ENCODE peak calls at places on chromosomes 13 and 19, in eight cellular contexts. G is small intestine, E is T-helper 17 cell, Q is OCI-M1, S is anterior cingulate cortex, R is hypothalamus, K is NCI-H510A treated with DMSO at 0.1 percent for 48 hours, T is retina. A is an unnamed sample.

GRCh38 chr13:90999401-90999800 is 348.1 kb upstream of the MIR17HG start:
- DNase-seq in G (no peak), K (peak), R (no peak), T (no peak), Q (no peak), S (no peak), E (no peak), A (no peak)

GRCh38 chr19:55676384-55676783 is 1.4 kb downstream of the EPN1 start:
- DNase-seq in S (no peak), Q (peak), K (no peak), G (peak), E (no peak), T (no peak), R (no peak), A (no peak)

GRCh38 chr19:33430674-33431277 is 57.3 kb downstream of the CEBPG start:
- DNase-seq in G (peak), E (peak), K (peak), R (peak), S (peak), Q (peak), T (peak), A (peak)

GRCh38 chr13:40993987-40994386 is 25.1 kb downstream of the ELF1 start:
- DNase-seq in S (no peak), E (no peak), T (no peak), Q (no peak), K (peak), R (no peak), G (peak), A (no peak)

GRCh38 chr13:60090579-60090978 is 73.1 kb downstream of the DIAPH3 start:
- DNase-seq in S (no peak), G (no peak), K (no peak), R (no peak), E (no peak), Q (no peak), T (no peak), A (no peak)

GRCh38 chr19:12785431-12786011 is 5.8 kb upstream of the JUNB start:
- DNase-seq in Q (peak), T (no peak), R (no peak), G (peak), K (no peak), E (no peak), S (no peak), A (no peak)

GRCh38 chr19:14580623-14581237 is 2.2 kb upstream of the CLEC17A start:
- DNase-seq in S (no peak), G (no peak), K (no peak), T (no peak), Q (peak), E (no peak), R (no peak), A (no peak)

GRCh38 chr19:49786432-49786831 is 19.6 kb downstream of the AP2A1 start:
- DNase-seq in S (no peak), E (no peak), R (no peak), T (no peak), K (no peak), G (no peak), Q (no peak), A (no peak)

GRCh38 chr13:101155920-101156319 is 260.4 kb downstream of the NALCN start:
- DNase-seq in T (no peak), S (no peak), K (no peak), Q (peak), R (no peak), E (no peak), G (no peak), A (no peak)

GRCh38 chr19:42246143-42246868 is 3.9 kb upstream of the GSK3A start:
- DNase-seq in T (peak), R (peak), S (peak), E (no peak), Q (no peak), K (no peak), G (peak), A (peak)

GRCh38 chr13:99605417-99606321 is 104.4 kb downstream of the TM9SF2 start:
- DNase-seq in R (no peak), K (peak), T (no peak), Q (peak), E (peak), G (peak), S (peak), A (no peak)

GRCh38 chr13:26132756-26133155 is 80.9 kb upstream of the SHISA2 start:
- DNase-seq in S (no peak), T (no peak), K (no peak), E (no peak), G (no peak), Q (peak), R (no peak), A (peak)

GRCh38 chr13:32647926-32648325 is 61.7 kb downstream of the PDS5B start:
- DNase-seq in T (no peak), G (no peak), S (no peak), E (no peak), K (no peak), Q (no peak), R (no peak), A (no peak)

GRCh38 chr13:48686810-48687209 is 33.1 kb downstream of the CYSLTR2 start:
- DNase-seq in R (no peak), G (no peak), Q (no peak), T (no peak), E (no peak), K (no peak), S (no peak), A (no peak)

GRCh38 chr19:1435378-1435989 is 2.7 kb upstream of the RPS15 start:
- DNase-seq in R (no peak), S (no peak), Q (no peak), T (no peak), G (no peak), K (no peak), E (no peak), A (no peak)

GRCh38 chr19:51808333-51808986 is 13.5 kb downstream of the FPR3 start:
- DNase-seq in G (no peak), Q (peak), E (no peak), S (no peak), R (no peak), T (no peak), K (no peak), A (peak)

GRCh38 chr13:51950722-51951121 is 60.5 kb downstream of the ATP7B start:
- DNase-seq in T (no peak), K (no peak), E (no peak), G (no peak), R (no peak), S (no peak), Q (no peak), A (no peak)

GRCh38 chr19:35673121-35673804 is 6.9 kb downstream of the UPK1A start:
- DNase-seq in E (peak), G (peak), S (no peak), R (no peak), T (no peak), Q (peak), K (no peak), A (peak)

GRCh38 chr19:50341091-50341564 is 12.0 kb upstream of the KCNC3 start:
- DNase-seq in E (no peak), R (no peak), T (no peak), S (no peak), G (no peak), K (no peak), Q (peak), A (no peak)

GRCh38 chr19:58009666-58010301 is 7.2 kb upstream of the ZNF606 start:
- DNase-seq in R (peak), G (peak), E (peak), T (peak), Q (peak), K (peak), S (peak), A (no peak)

GRCh38 chr19:2791876-2792275 is 6.6 kb downstream of the THOP1 start:
- DNase-seq in S (no peak), T (peak), G (no peak), Q (no peak), E (no peak), K (no peak), R (no peak), A (no peak)

GRCh38 chr19:16303755-16304154 is 20.9 kb upstream of the KLF2 start:
- DNase-seq in S (no peak), Q (no peak), T (no peak), K (no peak), R (no peak), G (no peak), E (no peak), A (no peak)

GRCh38 chr19:49155830-49156346 is 692 bp upstream of the HRC start:
- DNase-seq in Q (peak), S (no peak), G (no peak), E (no peak), T (no peak), R (no peak), K (no peak), A (no peak)

GRCh38 chr19:14081797-14082674 is 3.5 kb downstream of the C19orf67 start:
- DNase-seq in G (no peak), E (peak), T (no peak), Q (peak), R (no peak), S (no peak), K (no peak), A (no peak)

GRCh38 chr19:8115805-8116396 is 33.5 kb downstream of the FBN3 start:
- DNase-seq in S (no peak), K (no peak), E (no peak), Q (no peak), G (no peak), R (no peak), T (no peak), A (no peak)

GRCh38 chr19:32287811-32288227 is 57.6 kb upstream of the ZNF507 start:
- DNase-seq in G (peak), T (peak), R (peak), E (no peak), K (no peak), S (peak), Q (peak), A (peak)

GRCh38 chr19:34201133-34201532 is 28.8 kb downstream of the LSM14A start:
- DNase-seq in E (no peak), T (no peak), R (no peak), Q (no peak), G (no peak), S (no peak), K (no peak), A (no peak)

GRCh38 chr19:28633223-28634030 is 579.5 kb downstream of the UQCRFS1 start:
- DNase-seq in G (peak), T (peak), E (peak), S (no peak), R (no peak), K (peak), Q (peak), A (no peak)

GRCh38 chr19:4089400-4089908 is 22.8 kb upstream of the ZBTB7A start:
- DNase-seq in S (no peak), T (no peak), R (no peak), Q (peak), E (no peak), G (no peak), K (no peak), A (no peak)

GRCh38 chr13:113598081-113598410 is 13.5 kb downstream of the TFDP1 start:
- DNase-seq in G (no peak), E (no peak), R (no peak), K (no peak), T (no peak), S (no peak), Q (no peak), A (no peak)

GRCh38 chr19:36030264-36031148 is 2.2 kb downstream of the CLIP3 start:
- DNase-seq in G (no peak), S (no peak), T (no peak), Q (no peak), E (no peak), K (no peak), R (no peak), A (no peak)

GRCh38 chr19:51607920-51608562 is 22.2 kb downstream of the SIGLEC5 start:
- DNase-seq in K (no peak), E (peak), T (peak), R (no peak), G (peak), Q (peak), S (peak), A (peak)

GRCh38 chr19:36183455-36183741 is 31.1 kb downstream of the ZNF565 start:
- DNase-seq in Q (no peak), K (no peak), E (no peak), T (no peak), G (no peak), R (no peak), S (no peak), A (no peak)